ENCODE peak calls at places on chromosome 10, in seven cellular contexts. One of them, this sample, is unnamed.

GRCh38 chr10:70599319-70599718 is 3.2 kb downstream of the PRF1 start:
- DNase-seq in thoracic aorta: no peak
- DNase-seq in activated CD4-positive, alpha-beta T cell treated with anti-CD3 and anti-CD28 coated beads for 48 hours: no peak
- DNase-seq in lower lobe of right lung: no peak
- DNase-seq in ELR: no peak
- DNase-seq in MV-4-11: no peak
- DNase-seq in CD4-positive, alpha-beta T cell: no peak
- DNase-seq in this sample: no peak

GRCh38 chr10:14173391-14173705 is 157.4 kb downstream of the FRMD4A start:
- DNase-seq in activated CD4-positive, alpha-beta T cell treated with anti-CD3 and anti-CD28 coated beads for 48 hours: no peak
- DNase-seq in MV-4-11: no peak
- DNase-seq in ELR: peak
- DNase-seq in thoracic aorta: no peak
- DNase-seq in CD4-positive, alpha-beta T cell: no peak
- DNase-seq in lower lobe of right lung: no peak
- DNase-seq in this sample: no peak

GRCh38 chr10:125134483-125134848 is 25.9 kb downstream of the CTBP2 start:
- DNase-seq in thoracic aorta: no peak
- DNase-seq in activated CD4-positive, alpha-beta T cell treated with anti-CD3 and anti-CD28 coated beads for 48 hours: no peak
- DNase-seq in lower lobe of right lung: no peak
- DNase-seq in CD4-positive, alpha-beta T cell: no peak
- DNase-seq in ELR: no peak
- DNase-seq in MV-4-11: no peak
- DNase-seq in this sample: no peak

GRCh38 chr10:130065251-130065650 is 45.4 kb downstream of the C10orf143 start:
- DNase-seq in lower lobe of right lung: no peak
- DNase-seq in activated CD4-positive, alpha-beta T cell treated with anti-CD3 and anti-CD28 coated beads for 48 hours: no peak
- DNase-seq in thoracic aorta: no peak
- DNase-seq in ELR: no peak
- DNase-seq in CD4-positive, alpha-beta T cell: no peak
- DNase-seq in MV-4-11: no peak
- DNase-seq in this sample: no peak

GRCh38 chr10:130498042-130498441 is 361.9 kb downstream of the GLRX3 start:
- DNase-seq in activated CD4-positive, alpha-beta T cell treated with anti-CD3 and anti-CD28 coated beads for 48 hours: no peak
- DNase-seq in CD4-positive, alpha-beta T cell: no peak
- DNase-seq in thoracic aorta: no peak
- DNase-seq in ELR: no peak
- DNase-seq in MV-4-11: no peak
- DNase-seq in lower lobe of right lung: no peak
- DNase-seq in this sample: no peak

GRCh38 chr10:35025916-35026315 is 64.2 kb downstream of the CUL2 start:
- DNase-seq in thoracic aorta: no peak
- DNase-seq in CD4-positive, alpha-beta T cell: no peak
- DNase-seq in MV-4-11: no peak
- DNase-seq in activated CD4-positive, alpha-beta T cell treated with anti-CD3 and anti-CD28 coated beads for 48 hours: no peak
- DNase-seq in ELR: peak
- DNase-seq in lower lobe of right lung: no peak
- DNase-seq in this sample: no peak

GRCh38 chr10:19570143-19570542 is 246.1 kb upstream of the PLXDC2 start:
- DNase-seq in MV-4-11: no peak
- DNase-seq in ELR: no peak
- DNase-seq in thoracic aorta: no peak
- DNase-seq in CD4-positive, alpha-beta T cell: no peak
- DNase-seq in lower lobe of right lung: no peak
- DNase-seq in activated CD4-positive, alpha-beta T cell treated with anti-CD3 and anti-CD28 coated beads for 48 hours: no peak
- DNase-seq in this sample: no peak

GRCh38 chr10:2205406-2205805 is 468.1 kb upstream of the ADARB2 start:
- DNase-seq in lower lobe of right lung: no peak
- DNase-seq in activated CD4-positive, alpha-beta T cell treated with anti-CD3 and anti-CD28 coated beads for 48 hours: no peak
- DNase-seq in ELR: no peak
- DNase-seq in CD4-positive, alpha-beta T cell: no peak
- DNase-seq in MV-4-11: no peak
- DNase-seq in thoracic aorta: no peak
- DNase-seq in this sample: no peak

GRCh38 chr10:63573068-63573697 is 52.0 kb downstream of the REEP3 start:
- DNase-seq in thoracic aorta: no peak
- DNase-seq in lower lobe of right lung: no peak
- DNase-seq in ELR: no peak
- DNase-seq in MV-4-11: peak
- DNase-seq in activated CD4-positive, alpha-beta T cell treated with anti-CD3 and anti-CD28 coated beads for 48 hours: no peak
- DNase-seq in CD4-positive, alpha-beta T cell: no peak
- DNase-seq in this sample: no peak

GRCh38 chr10:103690281-103690680 is 165.1 kb downstream of the SH3PXD2A start:
- DNase-seq in thoracic aorta: no peak
- DNase-seq in lower lobe of right lung: no peak
- DNase-seq in ELR: no peak
- DNase-seq in MV-4-11: no peak
- DNase-seq in activated CD4-positive, alpha-beta T cell treated with anti-CD3 and anti-CD28 coated beads for 48 hours: no peak
- DNase-seq in CD4-positive, alpha-beta T cell: no peak
- DNase-seq in this sample: no peak

GRCh38 chr10:1401056-1401965 is 336.0 kb downstream of the ADARB2 start:
- DNase-seq in thoracic aorta: no peak
- DNase-seq in CD4-positive, alpha-beta T cell: no peak
- DNase-seq in lower lobe of right lung: no peak
- DNase-seq in ELR: no peak
- DNase-seq in MV-4-11: no peak
- DNase-seq in activated CD4-positive, alpha-beta T cell treated with anti-CD3 and anti-CD28 coated beads for 48 hours: no peak
- DNase-seq in this sample: no peak

GRCh38 chr10:109880886-109881467 is 42.3 kb downstream of the XPNPEP1 start:
- DNase-seq in MV-4-11: no peak
- DNase-seq in activated CD4-positive, alpha-beta T cell treated with anti-CD3 and anti-CD28 coated beads for 48 hours: no peak
- DNase-seq in CD4-positive, alpha-beta T cell: no peak
- DNase-seq in lower lobe of right lung: no peak
- DNase-seq in thoracic aorta: no peak
- DNase-seq in ELR: no peak
- DNase-seq in this sample: no peak

GRCh38 chr10:29795856-29796255 is 161.1 kb upstream of the SVIL start:
- DNase-seq in MV-4-11: no peak
- DNase-seq in ELR: peak
- DNase-seq in activated CD4-positive, alpha-beta T cell treated with anti-CD3 and anti-CD28 coated beads for 48 hours: no peak
- DNase-seq in CD4-positive, alpha-beta T cell: no peak
- DNase-seq in thoracic aorta: no peak
- DNase-seq in lower lobe of right lung: no peak
- DNase-seq in this sample: no peak

GRCh38 chr10:24209946-24210491 is 1.1 kb downstream of the KIAA1217 start:
- DNase-seq in lower lobe of right lung: no peak
- DNase-seq in thoracic aorta: no peak
- DNase-seq in activated CD4-positive, alpha-beta T cell treated with anti-CD3 and anti-CD28 coated beads for 48 hours: peak
- DNase-seq in MV-4-11: peak
- DNase-seq in ELR: peak
- DNase-seq in CD4-positive, alpha-beta T cell: no peak
- DNase-seq in this sample: no peak

GRCh38 chr10:1247598-1248261 is 191.5 kb downstream of the WDR37 start:
- DNase-seq in thoracic aorta: no peak
- DNase-seq in activated CD4-positive, alpha-beta T cell treated with anti-CD3 and anti-CD28 coated beads for 48 hours: no peak
- DNase-seq in MV-4-11: no peak
- DNase-seq in ELR: no peak
- DNase-seq in lower lobe of right lung: no peak
- DNase-seq in CD4-positive, alpha-beta T cell: no peak
- DNase-seq in this sample: no peak